ENCODE peak calls at places on chromosome 14, in six cellular contexts. Y, M, J, T, I and E are unnamed samples.

GRCh38 chr14:95545769-95546168 is 10.9 kb downstream of the GLRX5 start:
- DNase-seq in Y (peak; percentile 61), M (no peak), J (no peak), T (no peak), I (no peak), E (no peak)

GRCh38 chr14:98069712-98070133 is 1202.3 kb downstream of the BCL11B start:
- DNase-seq in Y (peak; percentile 4), M (no peak), J (no peak), T (no peak), I (no peak), E (no peak)

GRCh38 chr14:22555573-22556011 is 33.4 kb downstream of the DAD1 start:
- DNase-seq in Y (no peak), M (peak; percentile 54), J (no peak), T (no peak), I (no peak), E (no peak)

GRCh38 chr14:100864960-100865681 is 38.4 kb downstream of the RTL1 start:
- DNase-seq in Y (peak; percentile 13), M (no peak), J (no peak), T (no peak), I (no peak), E (no peak)

GRCh38 chr14:64266206-64266605 is 28.0 kb downstream of the ESR2 start:
- DNase-seq in Y (no peak), M (no peak), J (no peak), T (no peak), I (no peak), E (no peak)

GRCh38 chr14:35240233-35240632 is 51.9 kb upstream of the PSMA6 start:
- DNase-seq in Y (no peak), M (no peak), J (no peak), T (no peak), I (no peak), E (no peak)

GRCh38 chr14:96056509-96057422 is 17.6 kb downstream of the C14orf132 start:
- DNase-seq in Y (no peak), M (no peak), J (peak; percentile 64), T (no peak), I (no peak), E (no peak)

GRCh38 chr14:99784508-99784907 is 8.7 kb upstream of the EML1 start:
- DNase-seq in Y (no peak), M (no peak), J (no peak), T (no peak), I (no peak), E (no peak)

GRCh38 chr14:90866822-90867221 is 50.6 kb upstream of the TTC7B start:
- DNase-seq in Y (no peak), M (no peak), J (no peak), T (no peak), I (no peak), E (no peak)

GRCh38 chr14:81268016-81268416 is 47.3 kb upstream of the GTF2A1 start:
- DNase-seq in Y (peak; percentile 31), M (no peak), J (no peak), T (no peak), I (no peak), E (no peak)

GRCh38 chr14:85599939-85600338 is 70.0 kb downstream of the FLRT2 start:
- DNase-seq in Y (no peak), M (no peak), J (no peak), T (no peak), I (no peak), E (no peak)

GRCh38 chr14:100665518-100666032 is 61.1 kb upstream of the DLK1 start:
- DNase-seq in Y (peak; percentile 37), M (no peak), J (no peak), T (no peak), I (peak; percentile 46), E (no peak)

GRCh38 chr14:32469388-32470160 is 140.5 kb downstream of the AKAP6 start:
- DNase-seq in Y (peak; percentile 55), M (no peak), J (no peak), T (no peak), I (no peak), E (no peak)

GRCh38 chr14:93984987-93985410 is 8.6 kb upstream of the ASB2 start:
- DNase-seq in Y (peak; percentile 56), M (no peak), J (no peak), T (no peak), I (peak; percentile 95), E (no peak)

GRCh38 chr14:75373616-75374015 is 54.2 kb upstream of the JDP2 start:
- DNase-seq in Y (no peak), M (no peak), J (peak; percentile 67), T (no peak), I (no peak), E (no peak)

GRCh38 chr14:64114166-64114565 is 180.0 kb downstream of the ESR2 start:
- DNase-seq in Y (no peak), M (no peak), J (no peak), T (no peak), I (peak; percentile 90), E (peak; percentile 79)

GRCh38 chr14:75295491-75296338 is 17.1 kb downstream of the FOS start:
- DNase-seq in Y (peak; percentile 82), M (peak; percentile 81), J (no peak), T (no peak), I (peak; percentile 78), E (peak; percentile 91)

GRCh38 chr14:23153891-23154796 is 29.3 kb downstream of the SLC7A8 start:
- DNase-seq in Y (no peak), M (no peak), J (no peak), T (peak; percentile 78), I (peak; percentile 99), E (peak; percentile 97)

GRCh38 chr14:21017528-21018245 is 7.2 kb downstream of the NDRG2 start:
- DNase-seq in Y (no peak), M (no peak), J (no peak), T (no peak), I (no peak), E (peak; percentile 72)

GRCh38 chr14:50425816-50426215 is 29.1 kb upstream of the CDKL1 start:
- DNase-seq in Y (no peak), M (no peak), J (no peak), T (no peak), I (no peak), E (no peak)

GRCh38 chr14:23402296-23403138 is 5.6 kb downstream of the MYH6 start:
- DNase-seq in Y (no peak), M (no peak), J (no peak), T (no peak), I (peak; percentile 49), E (no peak)

GRCh38 chr14:101830271-101830670 is 68.8 kb downstream of the PPP2R5C start:
- DNase-seq in Y (no peak), M (no peak), J (no peak), T (no peak), I (no peak), E (peak; percentile 9)

GRCh38 chr14:89303452-89304435 is 113.3 kb downstream of the FOXN3 start:
- DNase-seq in Y (no peak), M (peak; percentile 13), J (no peak), T (peak; percentile 28), I (peak; percentile 53), E (peak; percentile 83)

DNA sequence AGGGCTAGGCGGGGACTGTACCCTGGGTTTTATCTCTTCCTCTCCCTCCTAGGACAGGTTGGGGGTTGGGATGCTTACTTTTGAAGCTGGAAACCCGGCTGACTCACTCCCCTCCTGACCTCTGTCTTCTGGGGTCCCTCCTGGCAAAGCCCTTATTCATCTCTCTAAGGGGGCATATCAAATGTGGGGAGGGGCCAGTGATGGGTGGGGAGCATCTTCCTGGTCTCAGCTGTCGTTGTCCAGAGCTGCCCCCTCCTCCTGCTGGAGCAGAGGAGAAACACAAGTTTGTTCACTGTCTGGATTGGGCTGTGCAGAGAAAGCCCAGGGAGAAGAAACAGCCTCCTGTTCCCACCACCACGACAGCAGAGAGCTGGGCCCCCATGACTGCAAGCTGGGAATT is 85.8 kb downstream of the TNFAIP2 start:
- DNase-seq in Y (peak; percentile 14), M (no peak), J (no peak), T (no peak), I (no peak), E (no peak)
- TF ChIP-seq CTCF in Y (no peak), M (no peak), J (no peak), T (no peak), I (no peak), E (no peak)

GRCh38 chr14:36649872-36650650 is 11.6 kb upstream of the PAX9 start:
- DNase-seq in Y (no peak), M (no peak), J (no peak), T (no peak), I (no peak), E (no peak)

GRCh38 chr14:36647827-36648753 is 13.6 kb upstream of the PAX9 start:
- DNase-seq in Y (peak; percentile 69), M (no peak), J (no peak), T (no peak), I (no peak), E (no peak)

GRCh38 chr14:36647417-36647826 is 14.2 kb upstream of the PAX9 start:
- DNase-seq in Y (no peak), M (no peak), J (no peak), T (no peak), I (no peak), E (no peak)

GRCh38 chr14:36652542-36653201 is 9.0 kb upstream of the PAX9 start:
- DNase-seq in Y (no peak), M (no peak), J (no peak), T (no peak), I (no peak), E (no peak)

GRCh38 chr14:36646664-36647416 is 14.8 kb upstream of the PAX9 start:
- DNase-seq in Y (no peak), M (no peak), J (no peak), T (no peak), I (no peak), E (no peak)
- H3K4me3 ChIP-seq in Y (no peak overlapping the region), M (no peak overlapping the region), J (peak overlapping the region; percentile 2), T (peak overlapping the region; percentile 71), I (peak overlapping the region; percentile 51), E (peak overlapping the region; percentile 43)

GRCh38 chr14:71713061-71713850 is 219.0 kb upstream of the RGS6 start:
- DNase-seq in Y (no peak), M (no peak), J (no peak), T (no peak), I (no peak), E (no peak)
- H3K27ac ChIP-seq in Y (no peak overlapping the region), M (no peak overlapping the region), J (no peak overlapping the region), T (peak overlapping the region; percentile 41), I (no peak overlapping the region), E (peak overlapping the region; percentile 69)

GRCh38 chr14:30158299-30158698 is 230.7 kb upstream of the PRKD1 start:
- DNase-seq in Y (no peak), M (no peak), J (no peak), T (no peak), I (no peak), E (no peak)
- TF ChIP-seq CTCF in Y (no peak), M (no peak), J (no peak), T (no peak), I (no peak), E (no peak)

DNA sequence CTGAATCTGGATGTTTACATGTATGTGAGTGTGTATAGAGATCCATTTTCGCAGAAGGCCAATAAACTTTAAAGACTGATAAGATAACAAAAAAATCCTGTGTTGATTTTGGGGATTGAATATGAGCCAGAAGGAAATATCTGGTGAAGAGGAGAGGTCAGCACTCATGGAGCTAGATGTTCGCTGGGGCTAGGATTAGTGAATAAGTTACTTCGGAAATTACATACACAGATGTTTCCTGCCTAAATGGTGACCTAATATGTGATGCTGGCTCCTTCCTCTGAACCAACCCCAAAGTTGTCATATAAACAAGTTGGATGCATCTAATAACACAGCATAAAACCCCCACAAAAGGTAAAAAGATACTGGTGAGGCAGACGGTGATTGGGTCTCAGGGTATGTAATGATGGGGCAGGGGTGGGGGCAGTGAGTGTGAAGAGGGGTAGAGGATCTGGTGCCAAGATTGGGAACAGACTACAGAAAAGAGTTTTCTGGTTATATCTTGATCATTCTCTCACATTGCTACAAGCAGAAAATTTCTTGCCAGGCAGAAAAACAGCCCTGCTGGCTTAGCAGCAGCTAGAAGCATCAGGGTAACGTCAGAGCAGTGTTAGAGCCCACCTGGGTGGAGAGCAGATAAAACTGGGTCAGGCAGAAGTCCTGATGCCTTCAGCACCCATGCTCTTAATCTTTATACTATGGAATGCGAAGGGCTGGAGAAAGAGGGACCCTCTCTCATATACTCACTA is 140.4 kb upstream of the GZMB start:
- DNase-seq in Y (no peak), M (no peak), J (no peak), T (no peak), I (no peak), E (no peak)
- H3K4me3 ChIP-seq in Y (no peak overlapping the region), M (no peak overlapping the region), J (no peak overlapping the region), T (no peak overlapping the region), I (no peak overlapping the region), E (no peak overlapping the region)